ENCODE peak calls at places on chromosomes 5 and 9, in ten cellular contexts. One of them, this sample, is unnamed.

GRCh38 chr9:96021616-96022444 is 146.3 kb downstream of the ERCC6L2 start:
- DNase-seq in HTR-8/SVneo: no peak
- DNase-seq in bronchial epithelial cell: no peak
- DNase-seq in COR-L47: no peak
- DNase-seq in NCI-H1048: no peak
- DNase-seq in pancreas: no peak
- DNase-seq in AG04450: no peak
- DNase-seq in frontal cortex: peak
- DNase-seq in EL: no peak
- DNase-seq in NCI-H1436 treated with DMSO at 0.1 percent for 48 hours: no peak
- DNase-seq in this sample: no peak

GRCh38 chr9:96137666-96138429 is 164.1 kb downstream of the HSD17B3 start:
- DNase-seq in HTR-8/SVneo: no peak
- DNase-seq in bronchial epithelial cell: no peak
- DNase-seq in COR-L47: no peak
- DNase-seq in NCI-H1048: no peak
- DNase-seq in pancreas: no peak
- DNase-seq in AG04450: no peak
- DNase-seq in frontal cortex: no peak
- DNase-seq in EL: peak
- DNase-seq in NCI-H1436 treated with DMSO at 0.1 percent for 48 hours: no peak
- DNase-seq in this sample: no peak

GRCh38 chr9:81613002-81613750 is 76.2 kb downstream of the TLE1 start:
- DNase-seq in HTR-8/SVneo: no peak
- DNase-seq in bronchial epithelial cell: no peak
- DNase-seq in COR-L47: no peak
- DNase-seq in NCI-H1048: no peak
- DNase-seq in pancreas: no peak
- DNase-seq in AG04450: peak
- DNase-seq in frontal cortex: peak
- DNase-seq in EL: peak
- DNase-seq in NCI-H1436 treated with DMSO at 0.1 percent for 48 hours: no peak
- DNase-seq in this sample: no peak

GRCh38 chr5:89265511-89266169 is 382.7 kb upstream of the MEF2C start:
- DNase-seq in HTR-8/SVneo: no peak
- DNase-seq in bronchial epithelial cell: peak
- DNase-seq in COR-L47: no peak
- DNase-seq in NCI-H1048: no peak
- DNase-seq in pancreas: no peak
- DNase-seq in AG04450: peak
- DNase-seq in frontal cortex: no peak
- DNase-seq in EL: peak
- DNase-seq in NCI-H1436 treated with DMSO at 0.1 percent for 48 hours: no peak
- DNase-seq in this sample: no peak

GRCh38 chr9:6194934-6195333 is 20.7 kb upstream of the IL33 start:
- DNase-seq in HTR-8/SVneo: no peak
- DNase-seq in bronchial epithelial cell: peak
- DNase-seq in COR-L47: no peak
- DNase-seq in NCI-H1048: no peak
- DNase-seq in pancreas: no peak
- DNase-seq in AG04450: no peak
- DNase-seq in frontal cortex: no peak
- DNase-seq in EL: no peak
- DNase-seq in NCI-H1436 treated with DMSO at 0.1 percent for 48 hours: no peak
- DNase-seq in this sample: no peak

GRCh38 chr5:17443333-17444125 is 54.5 kb upstream of the TAF11L2 start:
- DNase-seq in HTR-8/SVneo: no peak
- DNase-seq in bronchial epithelial cell: no peak
- DNase-seq in COR-L47: no peak
- DNase-seq in NCI-H1048: no peak
- DNase-seq in pancreas: no peak
- DNase-seq in AG04450: no peak
- DNase-seq in frontal cortex: no peak
- DNase-seq in EL: no peak
- DNase-seq in NCI-H1436 treated with DMSO at 0.1 percent for 48 hours: no peak
- DNase-seq in this sample: peak

GRCh38 chr5:148585988-148586387 is 68.3 kb downstream of the HTR4 start:
- DNase-seq in HTR-8/SVneo: no peak
- DNase-seq in bronchial epithelial cell: peak
- DNase-seq in COR-L47: no peak
- DNase-seq in NCI-H1048: no peak
- DNase-seq in pancreas: no peak
- DNase-seq in AG04450: no peak
- DNase-seq in frontal cortex: no peak
- DNase-seq in EL: no peak
- DNase-seq in NCI-H1436 treated with DMSO at 0.1 percent for 48 hours: no peak
- DNase-seq in this sample: no peak

GRCh38 chr9:27338527-27338903 is 41.6 kb upstream of the EQTN start:
- DNase-seq in HTR-8/SVneo: no peak
- DNase-seq in bronchial epithelial cell: no peak
- DNase-seq in COR-L47: no peak
- DNase-seq in NCI-H1048: no peak
- DNase-seq in pancreas: no peak
- DNase-seq in AG04450: no peak
- DNase-seq in frontal cortex: no peak
- DNase-seq in EL: no peak
- DNase-seq in NCI-H1436 treated with DMSO at 0.1 percent for 48 hours: no peak
- DNase-seq in this sample: no peak

GRCh38 chr5:29853711-29854110 is 1339.8 kb upstream of the CDH6 start:
- DNase-seq in HTR-8/SVneo: no peak
- DNase-seq in bronchial epithelial cell: no peak
- DNase-seq in COR-L47: no peak
- DNase-seq in NCI-H1048: no peak
- DNase-seq in pancreas: no peak
- DNase-seq in AG04450: no peak
- DNase-seq in frontal cortex: no peak
- DNase-seq in EL: no peak
- DNase-seq in NCI-H1436 treated with DMSO at 0.1 percent for 48 hours: no peak
- DNase-seq in this sample: no peak

GRCh38 chr5:98308960-98309359 is 464.5 kb upstream of the RGMB start:
- DNase-seq in HTR-8/SVneo: no peak
- DNase-seq in bronchial epithelial cell: peak
- DNase-seq in COR-L47: no peak
- DNase-seq in NCI-H1048: no peak
- DNase-seq in pancreas: no peak
- DNase-seq in AG04450: no peak
- DNase-seq in frontal cortex: no peak
- DNase-seq in EL: peak
- DNase-seq in NCI-H1436 treated with DMSO at 0.1 percent for 48 hours: no peak
- DNase-seq in this sample: no peak

GRCh38 chr5:34686762-34687268 is 30.7 kb downstream of the RAI14 start:
- DNase-seq in HTR-8/SVneo: peak
- DNase-seq in bronchial epithelial cell: peak
- DNase-seq in COR-L47: no peak
- DNase-seq in NCI-H1048: no peak
- DNase-seq in pancreas: peak
- DNase-seq in AG04450: peak
- DNase-seq in frontal cortex: no peak
- DNase-seq in EL: peak
- DNase-seq in NCI-H1436 treated with DMSO at 0.1 percent for 48 hours: no peak
- DNase-seq in this sample: peak

GRCh38 chr9:132837501-132838268 is 40.4 kb downstream of the AK8 start:
- DNase-seq in HTR-8/SVneo: no peak
- DNase-seq in bronchial epithelial cell: no peak
- DNase-seq in COR-L47: no peak
- DNase-seq in NCI-H1048: no peak
- DNase-seq in pancreas: no peak
- DNase-seq in AG04450: no peak
- DNase-seq in frontal cortex: no peak
- DNase-seq in EL: no peak
- DNase-seq in NCI-H1436 treated with DMSO at 0.1 percent for 48 hours: no peak
- DNase-seq in this sample: peak

GRCh38 chr5:124655943-124656459 is 90.4 kb downstream of the ZNF608 start:
- DNase-seq in HTR-8/SVneo: peak
- DNase-seq in bronchial epithelial cell: peak
- DNase-seq in COR-L47: peak
- DNase-seq in NCI-H1048: peak
- DNase-seq in pancreas: peak
- DNase-seq in AG04450: peak
- DNase-seq in frontal cortex: no peak
- DNase-seq in EL: peak
- DNase-seq in NCI-H1436 treated with DMSO at 0.1 percent for 48 hours: peak
- DNase-seq in this sample: no peak

GRCh38 chr5:176700239-176700847 is 53.1 kb downstream of the TSPAN17 start:
- DNase-seq in HTR-8/SVneo: peak
- DNase-seq in bronchial epithelial cell: peak
- DNase-seq in COR-L47: peak
- DNase-seq in NCI-H1048: no peak
- DNase-seq in pancreas: no peak
- DNase-seq in AG04450: no peak
- DNase-seq in frontal cortex: peak
- DNase-seq in EL: no peak
- DNase-seq in NCI-H1436 treated with DMSO at 0.1 percent for 48 hours: no peak
- DNase-seq in this sample: no peak

GRCh38 chr9:103802068-103802467 is 292.0 kb upstream of the SMC2 start:
- DNase-seq in HTR-8/SVneo: peak
- DNase-seq in bronchial epithelial cell: no peak
- DNase-seq in COR-L47: no peak
- DNase-seq in NCI-H1048: no peak
- DNase-seq in pancreas: no peak
- DNase-seq in AG04450: no peak
- DNase-seq in frontal cortex: no peak
- DNase-seq in EL: peak
- DNase-seq in NCI-H1436 treated with DMSO at 0.1 percent for 48 hours: no peak
- DNase-seq in this sample: no peak

GRCh38 chr9:128787583-128788156 is 617 bp downstream of the TBC1D13 start:
- DNase-seq in HTR-8/SVneo: no peak
- DNase-seq in bronchial epithelial cell: peak
- DNase-seq in COR-L47: no peak
- DNase-seq in NCI-H1048: no peak
- DNase-seq in pancreas: peak
- DNase-seq in AG04450: no peak
- DNase-seq in frontal cortex: peak
- DNase-seq in EL: peak
- DNase-seq in NCI-H1436 treated with DMSO at 0.1 percent for 48 hours: no peak
- DNase-seq in this sample: no peak